ENCODE peak calls at places on chromosomes 6 and 20, in ten cellular contexts. G, B, K, I, P, N, Z, H, T and J are unnamed samples.

GRCh38 chr20:45100563-45101245 is at the start of gene KCNS1:
- DNase-seq in G (no peak), B (peak), K (no peak), I (no peak), P (no peak), N (no peak), Z (no peak), H (peak), T (no peak), J (no peak)

GRCh38 chr6:130337534-130337933 is 28.3 kb upstream of the TMEM200A start:
- DNase-seq in G (no peak), B (no peak), K (no peak), I (no peak), P (no peak), N (no peak), Z (no peak), H (no peak), T (no peak), J (no peak)

GRCh38 chr20:50248104-50248631 is 57.5 kb downstream of the CEBPB start:
- DNase-seq in G (no peak), B (no peak), K (no peak), I (no peak), P (no peak), N (no peak), Z (no peak), H (no peak), T (no peak), J (no peak)

GRCh38 chr6:42446370-42446769 is 5.4 kb downstream of the TRERF1 start:
- DNase-seq in G (no peak), B (peak), K (no peak), I (no peak), P (no peak), N (no peak), Z (no peak), H (no peak), T (no peak), J (no peak)

GRCh38 chr6:53236241-53236640 is 87.6 kb upstream of the GCM1 start:
- DNase-seq in G (no peak), B (no peak), K (no peak), I (no peak), P (peak), N (no peak), Z (no peak), H (no peak), T (no peak), J (no peak)

GRCh38 chr6:159102373-159103160 is 57.8 kb upstream of the TAGAP start:
- DNase-seq in G (no peak), B (no peak), K (no peak), I (no peak), P (no peak), N (no peak), Z (no peak), H (no peak), T (no peak), J (no peak)

GRCh38 chr6:44096615-44097014 is 30.6 kb downstream of the MRPL14 start:
- DNase-seq in G (peak), B (peak), K (peak), I (peak), P (peak), N (no peak), Z (peak), H (peak), T (peak), J (peak)

GRCh38 chr20:6055161-6055783 is 1.4 kb upstream of the LRRN4 start:
- DNase-seq in G (no peak), B (no peak), K (no peak), I (no peak), P (no peak), N (no peak), Z (no peak), H (peak), T (no peak), J (no peak)

GRCh38 chr20:21048841-21049273 is 57.3 kb downstream of the LINC00237 start:
- DNase-seq in G (no peak), B (no peak), K (peak), I (peak), P (peak), N (no peak), Z (peak), H (peak), T (peak), J (peak)

GRCh38 chr6:127897437-127897836 is 3.4 kb downstream of the THEMIS start:
- DNase-seq in G (no peak), B (no peak), K (no peak), I (no peak), P (no peak), N (no peak), Z (no peak), H (no peak), T (no peak), J (no peak)